ENCODE peak calls at places on chromosome 14, in seven cellular contexts. R is HCT116, C is neural progenitor cell, Y is GM23338, F is OCI-LY7, K is GM23248, P is PC-3. N is an unnamed sample.

GRCh38 chr14:51428981-51429380 is 188.9 kb downstream of the TMX1 start:
- DNase-seq in R (no peak), C (no peak), Y (no peak), F (no peak), K (no peak), P (no peak), N (no peak)

GRCh38 chr14:61528591-61529021 is 166.7 kb upstream of the HIF1A start:
- DNase-seq in R (no peak), C (no peak), Y (no peak), F (no peak), K (peak), P (peak), N (no peak)

GRCh38 chr14:31205681-31206535 is 1.7 kb downstream of the HECTD1 start:
- DNase-seq in R (no peak), C (peak), Y (no peak), F (peak), K (peak), P (peak), N (peak)

GRCh38 chr14:66398437-66398836 is 87.7 kb upstream of the CCDC196 start:
- DNase-seq in R (no peak), C (no peak), Y (no peak), F (no peak), K (no peak), P (no peak), N (no peak)

GRCh38 chr14:25231006-25231405 is 181.1 kb upstream of the STXBP6 start:
- DNase-seq in R (no peak), C (no peak), Y (no peak), F (no peak), K (no peak), P (no peak), N (no peak)

GRCh38 chr14:51431033-51431709 is 191.1 kb downstream of the TMX1 start:
- DNase-seq in R (no peak), C (no peak), Y (no peak), F (no peak), K (peak), P (no peak), N (no peak)

GRCh38 chr14:67559639-67560038 is 26.5 kb downstream of the PLEKHH1 start:
- DNase-seq in R (no peak), C (no peak), Y (no peak), F (no peak), K (no peak), P (no peak), N (no peak)

GRCh38 chr14:90342327-90342726 is 10.6 kb upstream of the NRDE2 start:
- DNase-seq in R (no peak), C (no peak), Y (no peak), F (no peak), K (no peak), P (no peak), N (no peak)

GRCh38 chr14:97359391-97359790 is 562.2 kb downstream of the VRK1 start:
- DNase-seq in R (no peak), C (no peak), Y (no peak), F (no peak), K (no peak), P (no peak), N (no peak)

GRCh38 chr14:23566782-23567185 is 807 bp downstream of the AP1G2 start:
- DNase-seq in R (no peak), C (peak), Y (no peak), F (no peak), K (peak), P (peak), N (no peak)

GRCh38 chr14:23569443-23570151 is 2.0 kb upstream of the AP1G2 start:
- DNase-seq in R (peak), C (peak), Y (peak), F (no peak), K (peak), P (peak), N (no peak)

GRCh38 chr14:23568021-23568599 is 519 bp upstream of the AP1G2 start:
- DNase-seq in R (no peak), C (no peak), Y (no peak), F (no peak), K (no peak), P (no peak), N (no peak)

GRCh38 chr14:23567186-23568020 is at the start of gene AP1G2:
- DNase-seq in R (peak), C (peak), Y (peak), F (peak), K (peak), P (peak), N (peak)

GRCh38 chr14:23568600-23569310 is 1.2 kb upstream of the AP1G2 start:
- DNase-seq in R (no peak), C (peak), Y (peak), F (peak), K (peak), P (peak), N (no peak)
- TF ChIP-seq EZH2phosphoT487 in R (no peak), C (no peak), Y (no peak), F (no peak), K (no peak), P (no peak), N (no peak)

GRCh38 chr14:65206078-65206447 is 103.7 kb upstream of the MAX start:
- DNase-seq in R (no peak), C (no peak), Y (no peak), F (peak), K (no peak), P (no peak), N (no peak)
- H3K4me2 ChIP-seq in R (no peak), C (no peak), Y (no peak), F (peak), K (no peak), P (peak), N (peak)

DNA sequence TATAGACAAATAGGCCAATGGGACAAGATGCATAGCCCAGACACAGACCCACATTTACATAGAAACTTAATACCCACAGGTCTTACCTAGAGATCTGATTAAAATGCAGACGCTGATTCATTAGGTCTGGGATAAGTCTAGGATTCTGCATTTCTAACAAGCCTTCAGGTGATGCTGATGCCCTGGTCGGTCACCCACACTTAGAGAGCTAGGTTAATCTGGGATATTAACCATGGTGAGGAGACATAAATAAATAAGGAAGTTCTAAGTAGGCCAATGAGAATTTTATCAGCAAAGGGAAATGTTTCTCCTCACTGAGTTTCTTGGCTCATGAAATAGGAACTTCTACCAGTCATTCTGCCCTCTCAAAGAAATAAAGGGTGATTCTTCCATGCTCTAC is 120.1 kb downstream of the BMP4 start:
- DNase-seq in R (no peak), C (no peak), Y (no peak), F (no peak), K (no peak), P (no peak), N (no peak)
- TF ChIP-seq EZH2phosphoT487 in R (no peak), C (no peak), Y (no peak), F (no peak), K (no peak), P (no peak), N (no peak)

GRCh38 chr14:105287249-105288102 is 13.3 kb downstream of the BRF1 start:
- DNase-seq in R (no peak), C (peak), Y (peak), F (no peak), K (no peak), P (no peak), N (no peak)

GRCh38 chr14:105294142-105294597 is 6.6 kb downstream of the BRF1 start:
- DNase-seq in R (no peak), C (peak), Y (no peak), F (peak), K (peak), P (no peak), N (no peak)

GRCh38 chr14:105286759-105287144 is 14.0 kb downstream of the BRF1 start:
- DNase-seq in R (no peak), C (no peak), Y (no peak), F (no peak), K (no peak), P (no peak), N (no peak)

GRCh38 chr14:105292810-105293711 is 7.7 kb downstream of the BRF1 start:
- DNase-seq in R (no peak), C (no peak), Y (no peak), F (no peak), K (no peak), P (no peak), N (no peak)

GRCh38 chr14:105290598-105291356 is 10.0 kb downstream of the BRF1 start:
- DNase-seq in R (no peak), C (peak), Y (peak), F (no peak), K (no peak), P (no peak), N (no peak)
- H3K4me2 ChIP-seq in R (no peak), C (no peak), Y (no peak), F (no peak), K (no peak), P (no peak), N (no peak)

GRCh38 chr14:92759679-92760523 is 11.5 kb upstream of the LGMN start:
- DNase-seq in R (no peak), C (no peak), Y (no peak), F (peak), K (no peak), P (no peak), N (peak)
- TF ChIP-seq EZH2phosphoT487 in R (no peak), C (no peak), Y (no peak), F (no peak), K (no peak), P (no peak), N (no peak)

GRCh38 chr14:22505309-22505708 is 83.7 kb downstream of the DAD1 start:
- DNase-seq in R (no peak), C (no peak), Y (no peak), F (no peak), K (no peak), P (no peak), N (no peak)
- H3K4me2 ChIP-seq in R (no peak), C (no peak), Y (no peak), F (peak), K (no peak), P (no peak), N (no peak)

DNA sequence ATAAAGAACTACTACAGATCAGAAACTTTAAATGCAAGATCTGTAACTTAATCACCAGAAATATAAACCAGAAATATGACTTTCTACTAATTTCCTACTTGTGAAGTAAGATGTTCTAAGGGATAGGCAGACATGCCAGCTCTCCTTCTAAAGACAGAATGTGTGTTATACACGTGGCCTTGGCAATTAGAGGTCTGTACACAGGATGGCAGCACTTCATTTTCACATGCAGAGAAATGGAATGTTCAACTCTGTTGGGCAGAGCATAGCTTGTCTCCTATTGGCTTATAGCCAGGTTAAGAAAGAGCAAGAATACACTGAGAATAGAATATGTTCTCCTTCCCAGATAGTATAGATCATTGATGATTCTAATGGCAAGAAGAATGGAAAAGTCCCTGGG is 403.8 kb downstream of the DAD1 start:
- DNase-seq in R (no peak), C (no peak), Y (no peak), F (peak), K (peak), P (no peak), N (no peak)
- TF ChIP-seq EZH2phosphoT487 in R (no peak), C (no peak), Y (no peak), F (no peak), K (no peak), P (no peak), N (no peak)

GRCh38 chr14:73339206-73339605 is 101.9 kb downstream of the PAPLN start:
- DNase-seq in R (no peak), C (no peak), Y (no peak), F (no peak), K (no peak), P (no peak), N (no peak)
- H3K4me2 ChIP-seq in R (no peak), C (no peak), Y (no peak), F (no peak), K (no peak), P (no peak), N (no peak)

GRCh38 chr14:69768873-69769272 is 1.9 kb downstream of the SRSF5 start:
- DNase-seq in R (no peak), C (no peak), Y (no peak), F (no peak), K (no peak), P (peak), N (no peak)

GRCh38 chr14:69770559-69770958 is 3.6 kb downstream of the SRSF5 start:
- DNase-seq in R (no peak), C (no peak), Y (no peak), F (no peak), K (no peak), P (no peak), N (no peak)

GRCh38 chr14:69772082-69773017 is 5.4 kb downstream of the SRSF5 start:
- DNase-seq in R (no peak), C (no peak), Y (no peak), F (no peak), K (no peak), P (no peak), N (no peak)

GRCh38 chr14:69769623-69770022 is 2.7 kb downstream of the SRSF5 start:
- DNase-seq in R (no peak), C (no peak), Y (no peak), F (no peak), K (no peak), P (no peak), N (no peak)

GRCh38 chr14:69771136-69771535 is 4.2 kb downstream of the SRSF5 start:
- DNase-seq in R (no peak), C (no peak), Y (no peak), F (no peak), K (no peak), P (no peak), N (no peak)
- TF ChIP-seq EZH2phosphoT487 in R (no peak), C (no peak), Y (no peak), F (no peak), K (no peak), P (no peak), N (no peak)

GRCh38 chr14:104745431-104745830 is 7.5 kb upstream of the SIVA1 start:
- DNase-seq in R (no peak), C (no peak), Y (no peak), F (no peak), K (no peak), P (no peak), N (no peak)

GRCh38 chr14:104749111-104749649 is 3.8 kb upstream of the SIVA1 start:
- DNase-seq in R (no peak), C (peak), Y (no peak), F (peak), K (peak), P (peak), N (no peak)

GRCh38 chr14:104747876-104748275 is 5.1 kb upstream of the SIVA1 start:
- DNase-seq in R (no peak), C (no peak), Y (no peak), F (no peak), K (no peak), P (no peak), N (no peak)

GRCh38 chr14:104746071-104746545 is 6.8 kb upstream of the SIVA1 start:
- DNase-seq in R (no peak), C (no peak), Y (no peak), F (no peak), K (no peak), P (no peak), N (no peak)

GRCh38 chr14:104746951-104747481 is 5.9 kb upstream of the SIVA1 start:
- DNase-seq in R (no peak), C (no peak), Y (no peak), F (no peak), K (peak), P (peak), N (no peak)
- H3K4me2 ChIP-seq in R (no peak), C (no peak), Y (no peak), F (no peak), K (peak), P (no peak), N (no peak)